ENCODE peak calls at places on chromosome 20, in four cellular contexts. E is HepG2, Z is HCT116, O is K562. M is an unnamed sample.

GRCh38 chr20:31720486-31721407 is 1.9 kb downstream of the BCL2L1 start:
- DNase-seq in O (peak), E (peak), Z (no peak), M (no peak)

GRCh38 chr20:9330151-9330550 is 184.2 kb upstream of the LAMP5 start:
- DNase-seq in O (no peak), Z (no peak), E (no peak), M (no peak)

GRCh38 chr20:43994486-43995100 is 79.9 kb downstream of the TOX2 start:
- DNase-seq in Z (no peak), E (no peak), O (no peak), M (no peak)

GRCh38 chr20:43710370-43711044 is 16.3 kb downstream of the GTSF1L start:
- DNase-seq in E (no peak), Z (no peak), O (no peak), M (no peak)

GRCh38 chr20:17786221-17786718 is 86.5 kb downstream of the BANF2 start:
- DNase-seq in Z (no peak), E (no peak), O (no peak), M (no peak)

GRCh38 chr20:47238780-47239769 is 117.4 kb downstream of the ZMYND8 start:
- DNase-seq in E (no peak), O (no peak), Z (no peak), M (no peak)

GRCh38 chr20:31717478-31717946 is 5.2 kb downstream of the BCL2L1 start:
- DNase-seq in O (no peak), Z (no peak), E (no peak), M (no peak)

GRCh38 chr20:41654292-41654691 is 36.1 kb upstream of the CHD6 start:
- DNase-seq in Z (no peak), E (no peak), O (no peak), M (no peak)

GRCh38 chr20:46406986-46407670 is 713 bp upstream of the ELMO2 start:
- DNase-seq in Z (peak), E (peak), O (no peak), M (no peak)

GRCh38 chr20:11912013-11912663 is 5.6 kb upstream of the BTBD3 start:
- DNase-seq in O (peak), Z (no peak), E (peak), M (no peak)

GRCh38 chr20:19583532-19584175 is 174.4 kb upstream of the RIN2 start:
- DNase-seq in O (peak), E (peak), Z (peak), M (peak)

GRCh38 chr20:54272901-54273488 is 65.1 kb downstream of the PFDN4 start:
- DNase-seq in O (no peak), Z (no peak), E (no peak), M (no peak)

GRCh38 chr20:54268941-54269340 is 61.1 kb downstream of the PFDN4 start:
- DNase-seq in O (no peak), Z (no peak), E (peak), M (no peak)

GRCh38 chr20:54266844-54267243 is 59.0 kb downstream of the PFDN4 start:
- DNase-seq in Z (no peak), O (no peak), E (no peak), M (no peak)

GRCh38 chr20:54263266-54263665 is 55.4 kb downstream of the PFDN4 start:
- DNase-seq in Z (no peak), O (no peak), E (no peak), M (no peak)

GRCh38 chr20:54267510-54268003 is 59.7 kb downstream of the PFDN4 start:
- DNase-seq in E (peak), Z (peak), O (no peak), M (no peak)
- TF ChIP-seq TCF7L2 in E (no peak), Z (peak), O (no peak), M (no peak)

GRCh38 chr20:37518606-37519507 is 2.2 kb upstream of the NNAT start:
- DNase-seq in E (no peak), Z (no peak), O (no peak), M (no peak)
- TF ChIP-seq POLR2AphosphoS5 in E (no peak), Z (no peak), O (no peak), M (no peak)

GRCh38 chr20:23628402-23629016 is 9.2 kb downstream of the CST3 start:
- DNase-seq in E (no peak), O (no peak), Z (no peak), M (no peak)

GRCh38 chr20:23627501-23627900 is 10.3 kb downstream of the CST3 start:
- DNase-seq in Z (no peak), O (no peak), E (no peak), M (no peak)

GRCh38 chr20:23629542-23630391 is 8.0 kb downstream of the CST3 start:
- DNase-seq in Z (no peak), O (no peak), E (peak), M (no peak)

GRCh38 chr20:23630392-23630849 is 7.3 kb downstream of the CST3 start:
- DNase-seq in E (no peak), Z (no peak), O (no peak), M (no peak)

DNA sequence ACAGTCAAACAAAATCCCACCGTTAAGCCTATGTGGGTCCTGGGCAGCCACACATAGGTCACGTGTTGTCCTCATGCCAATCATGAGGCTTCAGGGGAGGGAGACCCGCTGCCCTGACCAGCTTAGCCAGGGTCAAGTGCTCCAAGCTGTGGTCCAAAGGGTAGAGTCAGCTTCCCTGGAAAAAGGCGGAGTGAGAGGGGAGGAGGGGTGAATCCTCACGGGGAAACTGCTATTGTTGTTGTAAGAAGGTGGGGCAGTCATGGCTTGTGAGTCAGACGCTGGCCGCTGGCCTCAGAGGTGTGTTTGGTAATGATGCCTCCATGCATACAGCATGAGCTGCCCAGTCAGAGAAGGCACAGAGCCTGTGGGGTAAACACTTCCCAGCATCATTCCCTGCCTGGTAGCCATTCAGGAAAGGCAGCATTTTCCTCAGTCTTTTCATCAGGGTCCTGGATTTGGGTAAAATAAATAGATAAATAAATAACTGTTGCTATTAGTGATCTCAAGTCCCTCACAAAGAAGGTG is 8.7 kb downstream of the CST3 start:
- DNase-seq in Z (peak), E (peak), O (no peak), M (peak)
- TF ChIP-seq TCF7L2 in Z (no peak), E (no peak), O (no peak), M (no peak)

GRCh38 chr20:53212018-53212417 is 239.9 kb downstream of the TSHZ2 start:
- DNase-seq in Z (no peak), O (peak), E (no peak), M (no peak)
- TF ChIP-seq POLR2AphosphoS5 in Z (no peak), O (no peak), E (no peak), M (no peak)

DNA sequence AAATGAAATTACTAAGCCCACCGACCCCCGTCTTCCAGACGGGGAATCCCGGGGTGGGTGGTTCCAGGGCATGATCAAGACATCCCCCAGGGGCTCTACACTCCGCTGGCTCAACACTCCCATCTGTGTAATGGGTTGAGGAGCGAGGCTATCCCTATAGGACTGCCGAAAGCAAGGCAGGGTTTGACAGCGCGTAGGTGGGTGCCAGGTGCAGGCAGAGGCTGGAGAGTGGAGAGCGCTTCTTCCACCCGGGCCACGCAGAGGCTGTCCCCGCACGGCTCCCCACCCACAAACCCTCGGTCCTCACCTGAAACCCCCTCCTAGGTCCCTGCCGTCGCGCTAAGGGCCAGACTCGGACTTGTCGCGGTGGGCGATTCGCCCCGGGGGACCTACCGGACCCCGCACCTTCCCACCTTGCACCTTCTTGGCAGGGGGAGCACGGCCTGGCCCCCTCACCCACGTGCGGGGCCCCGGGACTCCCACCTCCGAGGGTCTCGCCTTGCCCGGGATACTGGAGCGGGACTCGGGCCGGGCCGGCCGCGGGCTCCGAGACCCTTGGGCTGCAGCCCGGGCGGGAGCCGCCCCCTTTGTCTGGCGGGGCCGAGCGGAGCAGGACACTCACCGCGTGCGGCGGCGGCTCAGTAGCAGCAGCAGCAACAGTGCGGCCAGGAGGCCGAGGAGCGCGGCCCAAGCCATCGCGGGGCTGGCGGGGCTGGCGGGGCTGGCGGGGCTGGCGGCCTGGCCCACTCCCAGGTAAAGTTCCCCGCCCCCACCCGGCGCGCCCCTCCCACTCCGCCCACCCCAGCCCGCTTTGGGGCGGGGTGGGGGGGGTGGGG is at the start of gene PTGIS:
- DNase-seq in O (no peak), E (no peak), Z (no peak), M (no peak)
- TF ChIP-seq TCF7L2 in O (no peak), E (no peak), Z (no peak), M (no peak)

GRCh38 chr20:64036346-64037198 is 590 bp downstream of the C20orf204 start:
- DNase-seq in Z (no peak), O (peak), E (peak), M (no peak)

GRCh38 chr20:64037498-64038213 is 1.7 kb downstream of the C20orf204 start:
- DNase-seq in E (no peak), Z (no peak), O (peak), M (no peak)

GRCh38 chr20:64037199-64037497 is 1.2 kb downstream of the C20orf204 start:
- DNase-seq in O (no peak), Z (no peak), E (no peak), M (no peak)

GRCh38 chr20:64035066-64035932 is 683 bp upstream of the C20orf204 start:
- DNase-seq in Z (no peak), O (no peak), E (no peak), M (no peak)

DNA sequence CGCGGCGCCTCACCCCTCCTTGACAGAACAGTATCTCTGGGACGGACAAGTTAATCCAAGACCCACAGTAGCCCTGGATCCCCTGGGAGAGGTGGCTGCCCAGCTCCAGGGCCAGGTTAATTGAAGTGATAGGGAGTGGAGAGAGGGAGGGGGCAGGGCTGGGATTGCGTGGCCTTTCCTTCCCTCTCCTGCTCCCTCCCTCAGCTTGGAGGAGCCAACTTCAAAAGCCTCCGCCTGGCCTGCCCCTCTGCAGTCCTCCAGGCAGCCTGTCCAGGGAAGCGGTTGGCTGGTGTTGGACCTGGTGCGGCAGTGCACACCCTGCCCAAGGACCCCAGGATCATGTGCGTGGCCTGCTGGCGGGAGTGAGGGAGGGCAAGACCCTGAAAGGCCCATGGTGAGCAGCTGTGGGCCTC is at the start of gene C20orf204:
- DNase-seq in E (peak), O (no peak), Z (no peak), M (no peak)
- TF ChIP-seq POLR2AphosphoS5 in E (peak), O (no peak), Z (no peak), M (no peak)